ENCODE peak calls at places on chromosomes 11 and 22, in eight cellular contexts. C is GM10248, F is suprapubic skin, L is endodermal cell, D is A549, S is AG04450, Z is SK-N-SH, X is nephron progenitor cell. O is an unnamed sample.

GRCh38 chr11:65524010-65524746 is 705 bp upstream of the SCYL1 start:
- DNase-seq in S (no peak), L (peak; percentile 63), X (no peak), D (no peak), Z (peak; percentile 54), F (no peak), C (peak; percentile 14), O (no peak)

GRCh38 chr22:30948930-30949342 is 19.6 kb downstream of the MORC2 start:
- DNase-seq in Z (no peak), S (no peak), D (no peak), X (no peak), F (no peak), C (no peak), L (no peak), O (no peak)

GRCh38 chr11:108871152-108871551 is 206.3 kb downstream of the DDX10 start:
- DNase-seq in Z (peak; percentile 11), F (no peak), C (peak; percentile 13), X (no peak), L (peak; percentile 70), S (peak; percentile 3), D (no peak), O (peak; percentile 65)

GRCh38 chr11:75867778-75868374 is 52.9 kb downstream of the UVRAG start:
- DNase-seq in F (no peak), S (peak; percentile 23), C (peak; percentile 42), Z (peak; percentile 59), X (peak; percentile 47), L (no peak), D (peak; percentile 43), O (peak; percentile 63)

GRCh38 chr11:74837191-74837590 is 88.5 kb downstream of the RNF169 start:
- DNase-seq in L (no peak), F (no peak), D (no peak), X (no peak), C (no peak), Z (no peak), S (no peak), O (no peak)

GRCh38 chr11:61325649-61326414 is 7.1 kb downstream of the DDB1 start:
- DNase-seq in Z (no peak), S (no peak), C (no peak), D (no peak), F (no peak), X (no peak), L (no peak), O (no peak)

GRCh38 chr11:125170406-125171031 is 6.0 kb downstream of the PKNOX2 start:
- DNase-seq in Z (peak; percentile 38), L (peak; percentile 62), S (peak; percentile 84), X (peak; percentile 54), D (no peak), F (no peak), C (no peak), O (no peak)

GRCh38 chr11:727281-727701 is 20.0 kb upstream of the TALDO1 start:
- DNase-seq in F (no peak), Z (peak; percentile 31), C (no peak), S (no peak), X (no peak), L (no peak), D (no peak), O (no peak)

GRCh38 chr11:31487848-31488247 is 21.6 kb downstream of the IMMP1L start:
- DNase-seq in F (no peak), C (no peak), L (no peak), D (no peak), S (peak; percentile 27), Z (peak; percentile 8), X (no peak), O (peak; percentile 7)

GRCh38 chr11:123062892-123063395 is 1.0 kb upstream of the HSPA8 start:
- DNase-seq in L (no peak), Z (no peak), S (peak; percentile 11), D (no peak), C (no peak), F (no peak), X (no peak), O (no peak)

GRCh38 chr11:1206391-1207271 is 16.2 kb upstream of the MUC5B start:
- DNase-seq in D (no peak), X (no peak), Z (peak; percentile 15), F (peak; percentile 77), C (no peak), S (no peak), L (peak; percentile 38), O (no peak)

GRCh38 chr11:60625262-60625661 is 74.2 kb upstream of the MS4A8 start:
- DNase-seq in D (no peak), Z (peak; percentile 14), S (no peak), L (peak; percentile 81), F (no peak), X (peak; percentile 19), C (no peak), O (peak; percentile 34)

DNA sequence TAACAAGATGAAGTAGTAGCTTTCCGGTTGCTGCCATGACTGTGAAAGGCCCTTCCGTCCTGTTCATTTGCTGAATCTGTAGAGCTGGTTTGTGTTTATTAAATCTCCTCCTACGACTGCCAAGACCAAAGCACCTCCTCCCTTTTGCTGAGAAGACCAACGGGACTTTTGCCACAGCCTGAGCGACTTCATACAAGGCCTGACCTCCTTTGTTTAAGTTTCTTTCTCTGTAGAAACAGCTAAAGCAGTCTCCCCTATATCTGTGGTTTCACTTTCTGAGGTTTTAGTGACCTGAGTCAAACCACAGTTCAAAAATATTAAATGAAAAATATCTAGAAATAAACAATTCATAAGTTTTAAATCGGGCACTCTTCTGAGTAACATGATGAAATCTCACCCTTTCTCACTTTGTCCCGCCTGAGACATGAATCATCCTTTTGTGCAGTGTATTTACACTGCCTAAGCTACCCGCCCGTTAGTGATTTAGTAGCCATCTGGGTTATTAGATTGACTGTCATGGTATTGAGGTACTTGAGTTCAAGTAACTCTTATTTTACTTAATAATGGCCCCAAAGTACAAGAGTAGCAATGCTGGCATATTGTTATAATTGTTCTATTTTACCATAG is 119.1 kb upstream of the LRRC4C start:
- DNase-seq in X (no peak), Z (no peak), S (no peak), C (no peak), D (no peak), F (no peak), L (no peak), O (no peak)
- TF ChIP-seq CTCF in X (no peak), Z (no peak), S (no peak), C (no peak), D (no peak), F (no peak), L (no peak), O (no peak)

DNA sequence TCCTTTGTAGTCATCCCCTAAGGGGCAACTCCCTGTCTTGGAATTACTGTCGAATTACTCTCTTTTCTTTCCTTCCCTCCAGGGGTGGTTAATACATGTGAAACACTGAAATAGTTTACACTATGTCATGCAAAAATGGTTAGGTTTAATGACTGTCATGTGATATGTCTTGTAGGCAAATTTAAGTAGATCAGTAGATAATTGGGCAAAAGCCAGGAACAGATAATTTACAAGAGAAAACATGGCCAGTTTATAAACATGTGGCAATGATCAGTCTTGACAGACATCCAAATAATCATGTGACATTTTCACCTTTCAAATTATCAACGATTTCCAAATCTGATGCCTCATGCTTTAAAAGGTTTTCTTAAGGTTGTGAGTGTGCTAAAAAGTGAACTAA is 3.9 kb downstream of the VWA5A start:
- DNase-seq in S (no peak), D (no peak), C (no peak), F (no peak), Z (no peak), L (no peak), X (no peak), O (no peak)
- TF ChIP-seq CTCF in S (no peak), D (no peak), C (no peak), F (no peak), Z (no peak), L (no peak), X (no peak), O (no peak)

GRCh38 chr11:135009125-135009524 is 597.1 kb upstream of the B3GAT1 start:
- DNase-seq in F (no peak), X (no peak), C (no peak), Z (no peak), D (no peak), S (no peak), L (no peak), O (no peak)

GRCh38 chr11:135008412-135008811 is 596.4 kb upstream of the B3GAT1 start:
- DNase-seq in F (no peak), Z (no peak), C (no peak), D (no peak), S (no peak), L (no peak), X (no peak), O (no peak)

GRCh38 chr11:135008001-135008405 is 596.0 kb upstream of the B3GAT1 start:
- DNase-seq in F (no peak), Z (peak; percentile 43), X (no peak), C (no peak), D (no peak), L (no peak), S (no peak), O (no peak)

GRCh38 chr11:135004495-135004894 is 592.5 kb upstream of the B3GAT1 start:
- DNase-seq in L (no peak), D (no peak), Z (peak; percentile 28), C (no peak), F (no peak), S (no peak), X (no peak), O (no peak)

DNA sequence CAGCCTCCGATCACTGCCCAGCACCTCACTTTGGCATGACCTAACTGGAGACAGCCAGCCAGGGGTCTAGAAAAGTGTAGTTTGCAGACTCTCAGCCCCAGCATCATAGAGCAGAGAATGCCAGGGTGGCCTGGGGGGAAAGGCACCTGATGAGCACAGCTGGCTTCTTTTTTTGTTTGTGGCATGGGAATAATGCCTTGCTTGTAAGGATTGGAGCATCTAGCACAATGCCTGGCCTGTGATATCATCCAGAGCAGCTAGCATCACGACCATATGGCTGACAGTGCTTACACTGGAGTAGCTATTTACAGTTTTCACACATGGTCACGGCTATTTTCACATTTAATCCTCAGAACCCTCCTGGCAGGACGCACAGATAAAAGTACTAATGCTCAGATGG is 594.8 kb upstream of the B3GAT1 start:
- DNase-seq in X (no peak), F (no peak), L (no peak), Z (peak; percentile 34), C (no peak), D (no peak), S (no peak), O (no peak)
- TF ChIP-seq CTCF in X (no peak), F (no peak), L (no peak), Z (no peak), C (no peak), D (no peak), S (no peak), O (no peak)

GRCh38 chr11:14892577-14892976 is 546 bp upstream of the CYP2R1 start:
- DNase-seq in L (no peak), X (no peak), Z (no peak), C (no peak), F (no peak), S (no peak), D (no peak), O (no peak)

GRCh38 chr11:14894657-14895598 is 2.9 kb upstream of the CYP2R1 start:
- DNase-seq in F (no peak), Z (no peak), D (no peak), L (no peak), C (no peak), S (no peak), X (no peak), O (peak; percentile 59)

GRCh38 chr11:14886509-14886908 is 5.5 kb downstream of the CYP2R1 start:
- DNase-seq in S (no peak), Z (no peak), F (no peak), C (no peak), D (no peak), L (no peak), X (no peak), O (no peak)

GRCh38 chr11:14891143-14892035 is 642 bp downstream of the CYP2R1 start:
- DNase-seq in Z (peak; percentile 93), C (peak; percentile 82), L (peak; percentile 96), F (peak; percentile 94), D (peak; percentile 75), S (peak; percentile 69), X (peak; percentile 76), O (peak; percentile 95)

GRCh38 chr11:14892036-14892556 is at the start of gene CYP2R1:
- DNase-seq in X (peak; percentile 79), D (peak; percentile 99), L (peak; percentile 99), F (peak; percentile 97), Z (peak; percentile 96), S (peak; percentile 89), C (peak; percentile 91), O (peak; percentile 94)
- TF ChIP-seq CTCF in X (no peak), D (no peak), L (no peak), F (no peak), Z (no peak), S (no peak), C (no peak), O (no peak)